ENCODE peak calls at places on chromosomes 1 and 21, in four cellular contexts. A is COR-L47, I is small intestine, V is LHCN-M2. L is an unnamed sample.

GRCh38 chr1:65995326-65995725 is 202.6 kb downstream of the PDE4B start:
- DNase-seq in I (no peak), V (no peak), A (no peak), L (no peak)

GRCh38 chr1:210233495-210234253 is 1.1 kb downstream of the SERTAD4 start:
- DNase-seq in A (no peak), V (peak), I (peak), L (peak)

GRCh38 chr1:87800006-87800405 is 471.3 kb downstream of the LMO4 start:
- DNase-seq in A (no peak), I (no peak), V (no peak), L (no peak)

GRCh38 chr21:44800971-44801467 is 601 bp downstream of the UBE2G2 start:
- DNase-seq in I (peak), V (peak), A (peak), L (peak)

GRCh38 chr21:45698493-45698947 is 55.0 kb downstream of the PCBP3 start:
- DNase-seq in V (peak), A (no peak), I (no peak), L (peak)

GRCh38 chr1:229251185-229251584 is 19.7 kb upstream of the RAB4A start:
- DNase-seq in A (no peak), I (no peak), V (no peak), L (no peak)

GRCh38 chr1:61139324-61140055 is 57.1 kb downstream of the NFIA start:
- DNase-seq in A (no peak), V (peak), I (no peak), L (no peak)

GRCh38 chr21:29418813-29419212 is 120.1 kb downstream of the BACH1 start:
- DNase-seq in V (no peak), I (no peak), A (no peak), L (no peak)

GRCh38 chr1:97780884-97781283 is 139.9 kb downstream of the DPYD start:
- DNase-seq in A (no peak), I (no peak), V (no peak), L (no peak)

GRCh38 chr1:16727190-16728111 is 12.9 kb upstream of the RNU1-4 start:
- DNase-seq in A (no peak), I (no peak), V (peak), L (peak)

GRCh38 chr1:93148001-93148400 is 32.2 kb downstream of the TMED5 start:
- DNase-seq in I (no peak), V (peak), A (no peak), L (no peak)

GRCh38 chr1:243944429-243945160 is 94.6 kb upstream of the AKT3 start:
- DNase-seq in A (no peak), V (no peak), I (no peak), L (peak)

GRCh38 chr1:81800741-81801031 is at the start of gene ADGRL2:
- DNase-seq in A (no peak), I (no peak), V (no peak), L (peak)

GRCh38 chr1:102019530-102019929 is 22.8 kb upstream of the OLFM3 start:
- DNase-seq in I (no peak), A (no peak), V (no peak), L (no peak)

GRCh38 chr1:32806315-32806714 is 10.8 kb downstream of the YARS1 start:
- DNase-seq in A (no peak), I (no peak), V (no peak), L (no peak)

GRCh38 chr1:207804746-207805468 is 53.1 kb downstream of the CD46 start:
- DNase-seq in V (no peak), A (no peak), I (no peak), L (no peak)

GRCh38 chr1:179016694-179017382 is 8.9 kb upstream of the FAM20B start:
- DNase-seq in I (peak), A (peak), V (peak), L (peak)

GRCh38 chr1:35851175-35851869 is 31.7 kb upstream of the AGO1 start:
- DNase-seq in I (no peak), V (no peak), A (no peak), L (no peak)

GRCh38 chr1:11180342-11180744 is 8.8 kb upstream of the ANGPTL7 start:
- DNase-seq in I (no peak), A (no peak), V (peak), L (no peak)

GRCh38 chr1:8094481-8095241 is 68.6 kb upstream of the ERRFI1 start:
- DNase-seq in V (peak), A (no peak), I (peak), L (peak)

GRCh38 chr1:5279127-5279526 is 624.7 kb downstream of the AJAP1 start:
- DNase-seq in A (no peak), I (no peak), V (no peak), L (no peak)

GRCh38 chr1:215219372-215219771 is 136.8 kb downstream of the KCNK2 start:
- DNase-seq in A (no peak), V (peak), I (no peak), L (no peak)

GRCh38 chr1:153928776-153929432 is 6.1 kb upstream of the GATAD2B start:
- DNase-seq in I (no peak), A (no peak), V (no peak), L (peak)

GRCh38 chr1:97820470-97821188 is 100.2 kb downstream of the DPYD start:
- DNase-seq in A (peak), I (peak), V (peak), L (peak)

GRCh38 chr1:10387611-10388386 is 11.1 kb upstream of the PGD start:
- DNase-seq in I (peak), A (no peak), V (peak), L (peak)

GRCh38 chr1:100794719-100795645 is 75.4 kb downstream of the VCAM1 start:
- DNase-seq in A (peak), V (peak), I (no peak), L (no peak)

GRCh38 chr1:43225168-43225567 is 44.6 kb upstream of the TMEM125 start:
- DNase-seq in I (no peak), V (peak), A (no peak), L (no peak)

GRCh38 chr1:22711591-22712501 is 1.2 kb downstream of the EPHB2 start:
- DNase-seq in A (no peak), V (no peak), I (peak), L (peak)

GRCh38 chr21:16534408-16535099 is 804.8 kb downstream of the USP25 start:
- DNase-seq in I (no peak), A (peak), V (peak), L (peak)

GRCh38 chr1:165680303-165680702 is 18.1 kb downstream of the ALDH9A1 start:
- DNase-seq in V (no peak), I (no peak), A (no peak), L (no peak)

GRCh38 chr1:183431840-183432547 is 13.8 kb upstream of the NMNAT2 start:
- DNase-seq in I (no peak), A (no peak), V (no peak), L (no peak)

GRCh38 chr1:169608231-169608630 is 21.7 kb downstream of the SELP start:
- DNase-seq in A (no peak), V (no peak), I (no peak), L (no peak)

GRCh38 chr1:119008483-119009299 is 20.5 kb upstream of the TBX15 start:
- DNase-seq in I (peak), V (peak), A (peak), L (peak)

GRCh38 chr1:2540816-2541492 is 10.9 kb upstream of the HES5 start:
- DNase-seq in A (no peak), I (no peak), V (no peak), L (no peak)

GRCh38 chr1:77759090-77760028 is at the start of gene USP33:
- DNase-seq in I (peak), A (peak), V (peak), L (peak)

GRCh38 chr1:227891223-227891954 is 56.3 kb downstream of the WNT9A start:
- DNase-seq in V (no peak), A (no peak), I (no peak), L (no peak)

GRCh38 chr1:45913183-45913924 is 109.9 kb downstream of the MAST2 start:
- DNase-seq in V (peak), A (no peak), I (peak), L (peak)

GRCh38 chr1:12501661-12502060 is 116.3 kb downstream of the DHRS3 start:
- DNase-seq in V (peak), I (no peak), A (no peak), L (no peak)

L was measured in hepatocyte.